ENCODE peak calls at places on chromosomes 2 and 18, in four cellular contexts. L, Y, E and M are unnamed samples.

GRCh38 chr2:79910643-79911042 is 393.9 kb downstream of the LRRTM1 start:
- DNase-seq in L (no peak), E (no peak), Y (no peak), M (no peak)

GRCh38 chr2:15119722-15120175 is 441.4 kb downstream of the NBAS start:
- DNase-seq in Y (no peak), E (no peak), L (no peak), M (no peak)

GRCh38 chr2:217977840-217978535 is 24.8 kb downstream of the TNS1 start:
- DNase-seq in L (peak; percentile 8), Y (no peak), E (no peak), M (no peak)

GRCh38 chr18:54790109-54790508 is 38.2 kb upstream of the RAB27B start:
- DNase-seq in Y (no peak), L (no peak), E (no peak), M (no peak)

GRCh38 chr18:60130289-60130688 is 230.5 kb downstream of the PMAIP1 start:
- DNase-seq in Y (no peak), E (no peak), L (no peak), M (no peak)

GRCh38 chr2:128727914-128728313 is 409.2 kb upstream of the HS6ST1 start:
- DNase-seq in E (no peak), Y (peak; percentile 25), L (no peak), M (no peak)

GRCh38 chr18:73840319-73841065 is 307.1 kb downstream of the FBXO15 start:
- DNase-seq in L (no peak), Y (no peak), E (no peak), M (no peak)

GRCh38 chr2:121368841-121369240 is 83.8 kb upstream of the TFCP2L1 start:
- DNase-seq in L (no peak), E (no peak), Y (no peak), M (no peak)

GRCh38 chr2:106551466-106552130 is 64.4 kb downstream of the CD8B2 start:
- DNase-seq in L (no peak), E (no peak), Y (no peak), M (no peak)

GRCh38 chr2:177245010-177245422 is 19.5 kb downstream of the NFE2L2 start:
- DNase-seq in E (no peak), Y (no peak), L (no peak), M (no peak)

GRCh38 chr18:42053188-42053781 is 98.3 kb downstream of the PIK3C3 start:
- DNase-seq in Y (peak; percentile 1), E (no peak), L (peak; percentile 74), M (peak; percentile 46)

GRCh38 chr2:72000110-72000509 is 147.6 kb downstream of the CYP26B1 start:
- DNase-seq in L (no peak), E (no peak), Y (no peak), M (no peak)

GRCh38 chr2:158009425-158009824 is 92.3 kb upstream of the UPP2 start:
- DNase-seq in E (no peak), L (no peak), Y (no peak), M (no peak)

GRCh38 chr2:226578879-226579278 is 220.7 kb downstream of the IRS1 start:
- DNase-seq in E (no peak), L (no peak), Y (peak; percentile 14), M (no peak)

GRCh38 chr2:197515798-197516761 is at the start of gene MOB4:
- DNase-seq in Y (peak; percentile 87), E (peak; percentile 87), L (peak; percentile 98), M (peak; percentile 92)

GRCh38 chr18:12257996-12258718 is 4.0 kb downstream of the CIDEA start:
- DNase-seq in Y (no peak), E (no peak), L (no peak), M (no peak)

GRCh38 chr2:1446281-1446680 is 33.0 kb downstream of the TPO start:
- DNase-seq in Y (no peak), L (no peak), E (no peak), M (no peak)

GRCh38 chr2:144780983-144781382 is 261.1 kb upstream of the ZEB2 start:
- DNase-seq in E (no peak), Y (no peak), L (no peak), M (no peak)

GRCh38 chr2:138771534-138771933 is 8.7 kb downstream of the NXPH2 start:
- DNase-seq in E (no peak), Y (no peak), L (no peak), M (no peak)

GRCh38 chr2:80548469-80548868 is 243.9 kb upstream of the LRRTM1 start:
- DNase-seq in L (no peak), E (no peak), Y (peak; percentile 51), M (no peak)

GRCh38 chr2:129605654-129606053 is 373.8 kb upstream of the RAB6C start:
- DNase-seq in L (no peak), Y (no peak), E (no peak), M (no peak)

GRCh38 chr18:64115906-64116305 is 33.0 kb downstream of the LINC00305 start:
- DNase-seq in Y (no peak), E (no peak), L (no peak), M (no peak)

GRCh38 chr2:146392191-146392590 is 1452.6 kb upstream of the ACVR2A start:
- DNase-seq in E (no peak), L (no peak), Y (no peak), M (no peak)

GRCh38 chr18:23238152-23238531 is 102.9 kb downstream of the CABLES1 start:
- DNase-seq in L (no peak), E (no peak), Y (peak; percentile 20), M (no peak)

GRCh38 chr2:113876503-113877387 is 13.1 kb upstream of the ACTR3 start:
- DNase-seq in E (no peak), L (peak; percentile 79), Y (peak; percentile 60), M (no peak)

GRCh38 chr18:34947711-34948125 is 93.5 kb upstream of the MAPRE2 start:
- DNase-seq in E (no peak), L (no peak), Y (no peak), M (no peak)

GRCh38 chr18:46250084-46250811 is 146.1 kb downstream of the HAUS1 start:
- DNase-seq in L (no peak), E (no peak), Y (peak; percentile 46), M (no peak)

GRCh38 chr2:216006164-216006663 is 7.1 kb downstream of the MREG start:
- DNase-seq in L (no peak), Y (peak; percentile 83), E (no peak), M (no peak)

GRCh38 chr2:66574701-66575624 is 140.0 kb downstream of the MEIS1 start:
- DNase-seq in Y (peak; percentile 87), E (no peak), L (peak; percentile 82), M (peak; percentile 72)

GRCh38 chr2:224957540-224958465 is 84.5 kb downstream of the DOCK10 start:
- DNase-seq in Y (no peak), E (no peak), L (no peak), M (no peak)

GRCh38 chr2:64675860-64676259 is 22.1 kb upstream of the SERTAD2 start:
- DNase-seq in Y (peak; percentile 30), L (no peak), E (no peak), M (no peak)
- H3K27ac ChIP-seq in Y (no peak overlapping the region), L (no peak overlapping the region), E (no peak overlapping the region), M (no peak overlapping the region)

DNA sequence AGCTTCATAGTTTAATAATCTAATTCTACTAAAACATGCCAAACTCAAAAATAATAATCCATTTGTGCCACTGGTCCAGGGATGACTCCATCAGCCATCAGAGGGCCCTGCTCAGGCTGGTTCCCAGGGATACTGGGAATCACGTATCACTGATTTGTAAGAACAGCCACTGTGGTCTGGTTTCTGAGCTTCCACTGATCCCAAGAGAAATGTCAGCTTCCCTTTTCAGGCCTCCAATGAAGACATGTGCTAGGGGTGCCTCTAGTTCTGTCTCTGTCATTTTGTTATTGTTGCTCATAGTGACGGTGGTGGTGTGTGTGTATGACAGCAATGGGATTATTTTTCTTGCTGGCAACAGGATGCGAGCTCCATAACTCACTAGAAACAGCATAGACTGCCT is 83.2 kb downstream of the CELF4 start:
- DNase-seq in E (no peak), Y (no peak), L (no peak), M (no peak)
- H3K27ac ChIP-seq in E (no peak overlapping the region), Y (no peak overlapping the region), L (no peak overlapping the region), M (no peak overlapping the region)

DNA sequence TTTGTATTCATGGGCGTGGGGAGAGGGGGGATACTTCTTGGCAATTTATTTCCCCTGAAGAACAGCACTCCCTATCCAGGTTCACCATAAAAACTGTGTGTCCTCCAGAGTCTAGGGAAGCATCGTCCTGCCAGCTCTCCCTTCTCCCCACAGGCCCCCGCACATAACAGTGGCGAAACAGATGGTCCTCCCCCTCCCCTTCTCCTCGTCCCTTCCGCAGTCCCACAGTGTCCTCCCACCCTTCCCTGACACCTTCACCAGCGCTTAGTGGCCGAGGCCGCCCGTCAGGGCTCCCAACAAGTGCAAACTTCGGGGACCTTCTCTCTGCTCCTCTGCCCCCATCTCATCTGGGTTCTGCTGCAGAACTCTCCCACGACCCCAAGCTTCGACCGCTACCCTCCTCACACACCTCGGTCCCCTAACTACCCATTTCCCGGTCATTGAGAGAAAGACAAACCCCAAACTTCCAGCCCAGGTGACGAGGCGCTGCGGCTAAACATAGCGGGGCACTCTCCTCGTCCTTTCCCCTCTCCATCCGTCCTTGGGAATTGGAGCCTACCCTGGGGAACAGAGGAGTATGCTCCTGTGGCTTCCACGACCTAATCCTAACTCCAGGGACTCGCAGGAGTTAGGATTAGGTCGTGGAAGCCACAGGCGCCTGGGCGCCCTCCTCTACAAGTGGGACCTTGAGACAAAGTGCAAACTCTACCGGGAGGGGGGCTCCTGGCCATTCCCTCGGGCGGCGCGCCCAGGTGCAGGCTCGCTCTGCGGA is 971 bp downstream of the ZNF385B start:
- DNase-seq in Y (no peak), E (no peak), L (peak; percentile 39), M (no peak)
- H3K27ac ChIP-seq in Y (no peak overlapping the region), E (no peak overlapping the region), L (no peak overlapping the region), M (no peak overlapping the region)

GRCh38 chr2:172712251-172712650 is 23.4 kb upstream of the RAPGEF4 start:
- DNase-seq in L (no peak), Y (no peak), E (no peak), M (no peak)

GRCh38 chr2:172710584-172711024 is 25.0 kb upstream of the RAPGEF4 start:
- DNase-seq in Y (peak; percentile 84), E (no peak), L (no peak), M (no peak)

GRCh38 chr2:172709566-172710291 is 25.9 kb upstream of the RAPGEF4 start:
- DNase-seq in Y (no peak), E (no peak), L (no peak), M (no peak)

GRCh38 chr2:172711110-172711509 is 24.5 kb upstream of the RAPGEF4 start:
- DNase-seq in Y (no peak), L (no peak), E (no peak), M (no peak)

GRCh38 chr2:172713365-172713875 is 22.2 kb upstream of the RAPGEF4 start:
- DNase-seq in Y (no peak), E (no peak), L (no peak), M (no peak)
- H3K27ac ChIP-seq in Y (no peak overlapping the region), E (no peak overlapping the region), L (no peak overlapping the region), M (no peak overlapping the region)